ENCODE peak calls at places on chromosomes 12 and 14, in eight cellular contexts. D is right cardiac atrium; W is A549; F is HepG2; E is AG08396; H is AG10803; J is stimulated activated CD4-positive, alpha-beta T cell treated with anti-CD3 and anti-CD28 coated beads, Interleukin-2, amount 100 ng/mL, for 48 hours; O is lower lobe of right lung. B is an unnamed sample.

GRCh38 chr12:94640134-94640928 is 10.0 kb downstream of the TMCC3 start:
- DNase-seq in D (no peak), W (no peak), F (no peak), E (no peak), H (peak), J (peak), O (no peak), B (peak)

GRCh38 chr14:81927069-81927468 is 393.4 kb upstream of the SEL1L start:
- DNase-seq in D (no peak), W (no peak), F (no peak), E (no peak), H (no peak), J (no peak), O (no peak), B (no peak)

GRCh38 chr12:77070382-77071294 is 5.3 kb upstream of the E2F7 start:
- DNase-seq in D (no peak), W (no peak), F (no peak), E (no peak), H (peak), J (no peak), O (no peak), B (no peak)

GRCh38 chr12:106767954-106768501 is 6.5 kb upstream of the RIC8B start:
- DNase-seq in D (no peak), W (peak), F (no peak), E (no peak), H (peak), J (no peak), O (no peak), B (no peak)

GRCh38 chr12:3564861-3565260 is 73.9 kb downstream of the PRMT8 start:
- DNase-seq in D (no peak), W (no peak), F (no peak), E (no peak), H (no peak), J (no peak), O (no peak), B (no peak)

GRCh38 chr14:95620659-95621059 is 65.6 kb upstream of the TCL1B start:
- DNase-seq in D (no peak), W (no peak), F (no peak), E (no peak), H (no peak), J (no peak), O (no peak), B (no peak)

GRCh38 chr12:63876980-63877379 is 32.5 kb downstream of the SRGAP1 start:
- DNase-seq in D (no peak), W (peak), F (no peak), E (no peak), H (no peak), J (no peak), O (no peak), B (no peak)

GRCh38 chr12:116135209-116135930 is 142.1 kb downstream of the MED13L start:
- DNase-seq in D (peak), W (peak), F (peak), E (no peak), H (peak), J (no peak), O (no peak), B (peak)

GRCh38 chr12:105983622-105984325 is 155.0 kb downstream of the NUAK1 start:
- DNase-seq in D (no peak), W (no peak), F (no peak), E (peak), H (peak), J (no peak), O (no peak), B (no peak)

GRCh38 chr12:125983784-125984510 is 918.7 kb downstream of the AACS start:
- DNase-seq in D (no peak), W (no peak), F (no peak), E (no peak), H (no peak), J (no peak), O (peak), B (peak)

GRCh38 chr12:72560370-72560769 is 288.2 kb downstream of the TRHDE start:
- DNase-seq in D (peak), W (no peak), F (no peak), E (no peak), H (no peak), J (no peak), O (no peak), B (no peak)

GRCh38 chr12:107057071-107057834 is 36.1 kb downstream of the CRY1 start:
- DNase-seq in D (peak), W (peak), F (no peak), E (no peak), H (peak), J (no peak), O (no peak), B (peak)

GRCh38 chr12:38587594-38587993 is 271.0 kb downstream of the ALG10B start:
- DNase-seq in D (no peak), W (no peak), F (no peak), E (no peak), H (no peak), J (no peak), O (no peak), B (no peak)

GRCh38 chr14:33967138-33967537 is 16.3 kb upstream of the EGLN3 start:
- DNase-seq in D (no peak), W (no peak), F (no peak), E (no peak), H (no peak), J (no peak), O (no peak), B (no peak)

GRCh38 chr14:72889366-72889765 is 4.5 kb downstream of the DPF3 start:
- DNase-seq in D (no peak), W (no peak), F (no peak), E (no peak), H (no peak), J (no peak), O (no peak), B (no peak)

GRCh38 chr12:40105515-40106201 is at the start of gene SLC2A13:
- DNase-seq in D (peak), W (peak), F (peak), E (peak), H (peak), J (peak), O (peak), B (peak)

GRCh38 chr14:94449930-94450329 is 2.7 kb downstream of the SERPINA11 start:
- DNase-seq in D (no peak), W (no peak), F (no peak), E (no peak), H (no peak), J (no peak), O (no peak), B (no peak)

GRCh38 chr12:28267920-28268680 is 77.8 kb downstream of the CCDC91 start:
- DNase-seq in D (no peak), W (no peak), F (no peak), E (no peak), H (no peak), J (no peak), O (no peak), B (no peak)

GRCh38 chr12:3137268-3137761 is 60.1 kb downstream of the TSPAN9 start:
- DNase-seq in D (peak), W (no peak), F (no peak), E (peak), H (peak), J (no peak), O (no peak), B (no peak)